ENCODE peak calls at places on chromosomes 5 and 9, in six cellular contexts. O is Panc1; P is trophoblast cell; R is naive thymus-derived CD4-positive, alpha-beta T cell; Q is endothelial cell of umbilical vein; I is upper lobe of right lung. G is an unnamed sample.

GRCh38 chr5:177389368-177390169 is 5.3 kb downstream of the SLC34A1 start:
- DNase-seq in I (no peak), O (no peak), R (peak; percentile 24), P (peak; percentile 95), Q (no peak), G (peak; percentile 78)

GRCh38 chr5:149759563-149759962 is 29.5 kb downstream of the PPARGC1B start:
- DNase-seq in Q (no peak), O (no peak), R (no peak), P (no peak), I (peak; percentile 20), G (no peak)

GRCh38 chr9:111961575-111961974 is 65.0 kb downstream of the UGCG start:
- DNase-seq in Q (peak; percentile 87), R (no peak), I (no peak), O (peak; percentile 71), P (no peak), G (peak; percentile 89)

GRCh38 chr5:5340206-5340729 is 82.2 kb upstream of the ICE1 start:
- DNase-seq in R (no peak), O (peak; percentile 24), P (peak; percentile 91), Q (peak; percentile 5), I (no peak), G (peak; percentile 86)

GRCh38 chr5:74239268-74239667 is 401.3 kb downstream of the ENC1 start:
- DNase-seq in P (no peak), I (no peak), O (no peak), Q (no peak), R (no peak), G (no peak)

GRCh38 chr5:145072880-145073279 is 762.3 kb downstream of the PRELID2 start:
- DNase-seq in P (no peak), O (no peak), I (no peak), Q (no peak), R (no peak), G (peak; percentile 51)

GRCh38 chr9:6902423-6902822 is 144.7 kb downstream of the KDM4C start:
- DNase-seq in I (no peak), R (no peak), P (peak; percentile 14), O (no peak), Q (peak; percentile 30), G (no peak)

GRCh38 chr9:2859776-2860379 is 16.0 kb upstream of the PUM3 start:
- DNase-seq in R (no peak), P (peak; percentile 70), Q (peak; percentile 59), O (peak; percentile 18), I (peak; percentile 75), G (no peak)

GRCh38 chr5:159331099-159331973 is 1.0 kb upstream of the IL12B start:
- DNase-seq in O (no peak), I (peak; percentile 88), P (peak; percentile 10), R (peak; percentile 79), Q (peak; percentile 30), G (no peak)

GRCh38 chr5:167861931-167862426 is 429.5 kb upstream of the WWC1 start:
- DNase-seq in O (no peak), Q (no peak), R (no peak), P (no peak), I (no peak), G (no peak)

GRCh38 chr5:167861134-167861930 is 430.1 kb upstream of the WWC1 start:
- DNase-seq in Q (no peak), P (peak; percentile 36), R (no peak), O (no peak), I (no peak), G (no peak)

GRCh38 chr5:167866797-167867196 is 424.6 kb upstream of the WWC1 start:
- DNase-seq in Q (no peak), O (no peak), I (no peak), R (no peak), P (no peak), G (no peak)

GRCh38 chr5:167867281-167867680 is 424.2 kb upstream of the WWC1 start:
- DNase-seq in R (no peak), Q (no peak), O (no peak), P (no peak), I (no peak), G (no peak)

DNA sequence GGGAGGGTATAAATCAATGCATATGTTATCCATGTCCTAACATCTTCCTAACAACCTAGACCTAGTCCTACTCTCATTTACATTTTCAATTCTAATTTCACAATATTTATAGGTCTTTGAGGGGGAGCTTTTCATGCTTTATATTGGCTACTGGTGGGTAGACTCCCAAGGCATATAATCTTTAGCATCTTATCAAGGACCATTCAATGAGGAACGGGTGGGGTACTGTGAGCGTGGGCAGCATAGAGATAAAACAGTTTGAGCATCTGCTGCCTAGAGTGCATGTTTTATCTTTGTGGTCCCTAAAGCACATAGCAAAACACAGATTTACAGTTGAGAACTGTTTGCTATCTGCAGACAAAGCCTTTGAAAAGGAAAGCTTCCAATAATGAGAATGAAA is 427.6 kb upstream of the WWC1 start:
- DNase-seq in I (no peak), R (no peak), O (no peak), Q (no peak), P (no peak), G (no peak)
- H3K27me3 ChIP-seq in I (no peaks in the 10 kb centered on the region), R (no peaks in the 10 kb centered on the region), O (no peaks in the 10 kb centered on the region), Q (no peaks in the 10 kb centered on the region), P (no peaks in the 10 kb centered on the region), G (no peaks in the 10 kb centered on the region)

GRCh38 chr9:126682928-126683697 is 69.4 kb downstream of the LMX1B start:
- DNase-seq in O (no peak), R (no peak), Q (no peak), P (peak; percentile 80), I (no peak), G (no peak)

GRCh38 chr9:126683698-126684044 is 69.9 kb downstream of the LMX1B start:
- DNase-seq in R (no peak), I (no peak), P (peak; percentile 18), Q (no peak), O (no peak), G (no peak)

GRCh38 chr9:126682113-126682810 is 68.5 kb downstream of the LMX1B start:
- DNase-seq in P (peak; percentile 39), I (no peak), O (no peak), Q (no peak), R (no peak), G (no peak)

GRCh38 chr9:126684345-126684744 is 70.6 kb downstream of the LMX1B start:
- DNase-seq in R (no peak), P (peak; percentile 64), Q (no peak), I (no peak), O (no peak), G (no peak)

DNA sequence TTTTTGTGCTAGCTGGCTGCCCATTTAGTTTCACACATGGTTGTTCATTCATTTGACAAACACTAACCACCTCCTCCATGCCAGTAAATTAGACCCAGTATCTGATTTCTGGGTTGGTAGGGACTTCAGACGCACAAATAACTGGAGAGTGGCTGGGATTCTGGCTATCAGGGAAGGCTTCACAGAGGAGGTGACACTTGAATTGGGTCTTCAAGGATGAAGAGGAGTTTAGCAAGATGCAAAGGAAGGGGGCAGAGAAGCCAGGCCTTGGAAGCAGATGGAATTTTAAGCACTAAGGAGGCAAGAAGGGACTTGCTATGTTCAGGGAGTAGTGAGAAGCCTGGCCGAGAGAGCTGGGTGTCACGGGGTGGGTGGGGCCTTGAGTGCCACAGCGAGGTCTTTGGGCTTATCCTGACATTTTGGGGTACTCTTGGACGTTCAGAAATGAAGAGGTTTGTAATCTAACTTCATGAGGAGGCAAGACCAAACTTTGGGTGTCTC is 71.3 kb downstream of the LMX1B start:
- DNase-seq in Q (no peak), I (no peak), O (no peak), R (no peak), P (no peak), G (no peak)
- H3K27me3 ChIP-seq in Q (peaks cover 40% of the 10 kb centered on the region), I (peaks cover 81% of the 10 kb centered on the region), O (no peaks in the 10 kb centered on the region), R (no peaks in the 10 kb centered on the region), P (peaks cover 35% of the 10 kb centered on the region), G (peaks cover 68% of the 10 kb centered on the region)

DNA sequence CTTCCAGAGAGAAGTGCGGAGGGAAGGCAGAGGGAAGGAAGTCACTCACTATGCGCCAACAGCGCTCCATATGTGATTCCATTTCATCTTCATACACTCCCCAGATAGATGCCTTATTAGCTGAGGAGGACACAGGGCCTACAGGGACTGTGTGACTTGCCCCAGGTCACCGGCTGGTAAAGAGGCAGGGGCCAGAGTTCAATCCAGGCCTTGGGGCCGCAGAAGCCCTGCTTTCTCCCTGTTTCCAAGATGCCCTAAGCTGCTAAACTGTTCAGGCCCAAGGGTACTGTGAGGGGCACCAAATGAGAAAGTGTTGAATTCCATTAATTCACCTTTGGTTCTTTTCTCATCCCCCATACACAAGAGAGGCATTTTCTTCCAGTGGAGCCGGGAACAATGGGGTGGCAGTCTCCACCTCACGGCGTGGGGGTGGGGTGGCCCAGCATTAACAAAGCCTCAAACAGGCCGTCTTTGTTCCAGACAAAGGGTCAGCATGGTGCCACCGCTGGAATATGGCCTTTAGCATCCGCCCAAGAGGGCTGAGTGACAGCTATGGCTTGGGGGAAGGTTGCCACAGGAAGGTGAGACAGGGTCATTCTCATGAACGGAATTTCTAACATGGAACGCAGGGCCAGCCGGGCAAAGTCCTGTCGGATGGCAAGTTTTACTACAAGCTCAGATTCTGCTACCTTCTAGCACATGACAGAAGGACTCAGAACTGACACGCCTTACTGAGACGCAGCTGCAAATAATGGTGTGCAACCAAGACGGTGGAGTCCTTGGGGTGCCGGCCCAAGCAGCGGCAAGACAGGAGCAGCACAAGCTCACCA is 63.8 kb downstream of the OTULIN start:
- DNase-seq in R (no peak), O (no peak), P (no peak), I (no peak), Q (no peak), G (no peak)
- H3K27me3 ChIP-seq in R (no peaks in the 10 kb centered on the region), O (no peaks in the 10 kb centered on the region), P (no peaks in the 10 kb centered on the region), I (no peaks in the 10 kb centered on the region), Q (no peaks in the 10 kb centered on the region), G (no peaks in the 10 kb centered on the region)

DNA sequence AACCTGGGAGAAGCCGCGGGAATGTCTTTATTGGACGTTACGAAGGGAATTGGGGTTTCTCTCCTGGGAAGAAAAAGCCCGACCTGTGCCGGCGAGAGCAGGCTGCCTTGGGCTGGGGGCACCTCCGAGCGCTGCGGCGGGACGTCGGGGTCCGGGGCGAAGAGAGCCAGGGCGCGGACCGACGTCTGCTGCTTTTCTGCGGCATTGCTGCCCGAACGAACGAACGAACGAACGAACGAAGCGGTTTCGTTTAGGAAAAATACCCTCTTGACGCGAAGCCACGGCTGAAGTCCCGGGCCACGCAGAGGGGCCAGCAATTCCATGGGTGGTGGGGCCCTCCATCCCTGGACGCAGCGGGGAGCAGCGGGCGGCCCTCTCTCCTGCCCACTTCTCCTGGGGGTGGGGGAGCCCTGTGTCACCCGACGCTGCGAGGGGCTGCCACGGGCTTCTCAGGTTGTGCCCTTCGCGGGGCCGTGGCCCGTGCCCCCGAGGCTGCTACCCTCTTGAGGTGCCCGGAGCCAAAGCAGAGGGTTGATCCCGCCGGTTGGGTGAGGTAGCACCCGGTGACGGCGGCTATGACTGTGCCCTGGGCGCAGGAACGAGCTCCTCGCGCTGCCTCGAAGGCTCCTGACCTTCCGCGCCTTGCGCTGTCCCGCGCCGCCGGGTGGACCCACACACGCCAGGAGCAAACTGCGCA is 4.9 kb upstream of the PITX1 start:
- DNase-seq in P (no peak), R (no peak), O (no peak), I (no peak), Q (no peak), G (no peak)
- H3K27me3 ChIP-seq in P (peaks cover 94% of the 10 kb centered on the region), R (peaks cover 24% of the 10 kb centered on the region), O (no peaks in the 10 kb centered on the region), I (peaks cover 95% of the 10 kb centered on the region), Q (peaks cover 91% of the 10 kb centered on the region), G (peaks cover 88% of the 10 kb centered on the region)

DNA sequence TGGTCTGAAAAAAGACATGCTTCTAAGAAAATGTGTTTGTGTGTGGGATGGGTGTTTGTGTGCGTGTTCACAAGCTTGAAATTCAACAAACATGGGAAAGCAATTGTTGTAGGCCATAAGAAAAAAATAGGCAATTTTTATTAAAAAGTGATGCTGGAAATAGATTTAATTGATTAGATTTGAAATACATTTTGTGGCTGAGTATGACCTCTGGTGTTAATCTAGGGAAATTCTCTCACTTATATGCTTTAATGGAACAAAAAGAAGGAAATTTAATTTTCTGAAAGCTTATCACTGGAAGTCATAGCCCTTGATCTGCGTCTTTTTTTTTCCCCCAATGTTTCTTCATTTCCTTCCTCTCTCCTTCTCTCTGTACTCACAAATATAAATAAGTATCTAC is 3.5 kb upstream of the KCNN2 start:
- DNase-seq in O (no peak), Q (peak; percentile 33), P (no peak), R (no peak), I (no peak), G (no peak)
- H3K27me3 ChIP-seq in O (peaks cover 13% of the 10 kb centered on the region), Q (peaks cover 27% of the 10 kb centered on the region), P (peaks cover 7% of the 10 kb centered on the region), R (no peaks in the 10 kb centered on the region), I (peaks cover 39% of the 10 kb centered on the region), G (peaks cover 35% of the 10 kb centered on the region)